ENCODE peak calls at places on chromosome 17, in eight cellular contexts. M is fibroblast of lung, Q is astrocyte of the spinal cord, K is endothelial cell, I is OCI-LY7, P is HFFc6, H is lower lobe of right lung, U is uterus. R is an unnamed sample.

GRCh38 chr17:39745335-39746144 is 7.8 kb downstream of the GRB7 start:
- DNase-seq in M (no peak), Q (no peak), K (no peak), I (no peak), P (no peak), H (peak; percentile 34), U (no peak), R (no peak)

GRCh38 chr17:40422990-40423611 is 5.4 kb upstream of the TOP2A start:
- DNase-seq in M (no peak), Q (no peak), K (no peak), I (no peak), P (no peak), H (no peak), U (no peak), R (no peak)

GRCh38 chr17:11047228-11047627 is 193.8 kb upstream of the SHISA6 start:
- DNase-seq in M (no peak), Q (no peak), K (no peak), I (no peak), P (no peak), H (no peak), U (no peak), R (no peak)

GRCh38 chr17:65485388-65486299 is 75.8 kb downstream of the AXIN2 start:
- DNase-seq in M (peak; percentile 18), Q (peak; percentile 22), K (no peak), I (no peak), P (no peak), H (peak; percentile 88), U (no peak), R (peak; percentile 21)

GRCh38 chr17:67689534-67690177 is 28.1 kb upstream of the NOL11 start:
- DNase-seq in M (peak; percentile 80), Q (peak; percentile 74), K (peak; percentile 48), I (peak; percentile 80), P (peak; percentile 46), H (no peak), U (peak; percentile 18), R (peak; percentile 55)

GRCh38 chr17:13474073-13474800 is 127.5 kb downstream of the HS3ST3A1 start:
- DNase-seq in M (no peak), Q (peak; percentile 35), K (no peak), I (no peak), P (no peak), H (no peak), U (no peak), R (no peak)

GRCh38 chr17:39617446-39618251 is 9.1 kb upstream of the PPP1R1B start:
- DNase-seq in M (peak; percentile 36), Q (no peak), K (no peak), I (peak; percentile 77), P (peak; percentile 30), H (peak; percentile 80), U (peak; percentile 40), R (peak; percentile 54)

GRCh38 chr17:7656958-7657715 is 6.4 kb downstream of the ATP1B2 start:
- DNase-seq in M (peak; percentile 10), Q (no peak), K (peak; percentile 75), I (no peak), P (no peak), H (no peak), U (peak; percentile 63), R (peak; percentile 74)

GRCh38 chr17:51228177-51228576 is 31.7 kb downstream of the MBTD1 start:
- DNase-seq in M (peak; percentile 50), Q (peak; percentile 48), K (no peak), I (no peak), P (no peak), H (no peak), U (no peak), R (no peak)

GRCh38 chr17:45812102-45812501 is 28.0 kb downstream of the CRHR1 start:
- DNase-seq in M (peak; percentile 5), Q (peak; percentile 3), K (no peak), I (peak; percentile 8), P (peak; percentile 14), H (no peak), U (no peak), R (no peak)

GRCh38 chr17:82458885-82459424 is 414 bp downstream of the NARF start:
- DNase-seq in M (no peak), Q (peak; percentile 29), K (peak; percentile 52), I (peak; percentile 47), P (peak; percentile 5), H (no peak), U (no peak), R (no peak)

DNA sequence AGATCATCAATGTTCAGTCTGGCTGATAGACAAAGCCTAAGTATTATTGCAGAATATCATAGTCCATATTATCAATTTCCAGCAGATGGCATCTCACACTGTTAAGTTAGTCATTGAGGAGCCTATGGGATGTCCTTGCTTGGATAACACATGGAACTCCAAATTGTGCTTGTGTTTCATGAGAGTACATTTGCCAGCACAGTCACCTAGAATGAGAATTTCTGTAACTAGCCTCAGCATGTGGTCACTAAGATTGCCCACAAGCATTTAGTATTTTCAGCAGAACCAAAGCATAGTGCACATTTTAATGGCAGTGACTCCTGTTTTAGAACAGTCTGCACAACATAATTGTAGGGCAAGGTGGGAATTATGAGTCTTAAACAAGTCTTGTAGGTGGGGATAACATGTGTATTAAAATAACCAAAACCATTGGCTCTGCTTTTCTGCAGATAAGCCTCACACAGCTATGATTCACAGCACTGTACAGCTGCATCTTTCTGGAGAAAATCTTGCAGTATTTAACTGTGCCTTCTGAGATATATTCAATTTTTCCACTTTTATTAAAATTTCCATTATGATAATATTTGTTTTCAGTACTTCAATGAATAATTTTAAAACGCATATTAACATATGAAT is 882.8 kb upstream of the SOX9 start:
- DNase-seq in M (peak; percentile 76), Q (peak; percentile 80), K (no peak), I (peak; percentile 39), P (peak; percentile 57), H (no peak), U (no peak), R (no peak)
- TF ChIP-seq CTCF in M (peak; percentile 48), Q (peak; percentile 39), K (no peak), I (peak; percentile 77), P (peak; percentile 72), H (no peak), U (no peak), R (no peak)

GRCh38 chr17:1059131-1059795 is 62.3 kb downstream of the TIMM22 start:
- DNase-seq in M (no peak), Q (no peak), K (no peak), I (no peak), P (no peak), H (peak; percentile 33), U (no peak), R (no peak)

GRCh38 chr17:1056761-1057160 is 59.8 kb downstream of the TIMM22 start:
- DNase-seq in M (no peak), Q (no peak), K (no peak), I (no peak), P (no peak), H (peak; percentile 42), U (no peak), R (peak; percentile 91)

GRCh38 chr17:1060991-1061390 is 64.1 kb downstream of the TIMM22 start:
- DNase-seq in M (peak; percentile 98), Q (peak; percentile 97), K (no peak), I (no peak), P (peak; percentile 98), H (peak; percentile 76), U (no peak), R (no peak)

GRCh38 chr17:1055751-1056645 is 59.1 kb downstream of the TIMM22 start:
- DNase-seq in M (peak; percentile 70), Q (peak; percentile 55), K (peak; percentile 71), I (peak; percentile 32), P (peak; percentile 49), H (peak; percentile 65), U (peak; percentile 70), R (peak; percentile 85)

GRCh38 chr17:1058423-1059130 is 61.6 kb downstream of the TIMM22 start:
- DNase-seq in M (peak; percentile 32), Q (peak; percentile 26), K (peak; percentile 58), I (peak; percentile 32), P (peak; percentile 18), H (peak; percentile 80), U (no peak), R (peak; percentile 89)
- TF ChIP-seq CTCF in M (peak; percentile 41), Q (peak; percentile 42), K (peak; percentile 27), I (peak; percentile 64), P (peak; percentile 80), H (peak; percentile 66), U (no peak), R (peak; percentile 77)

GRCh38 chr17:47316316-47316715 is 7.4 kb upstream of the EFCAB13 start:
- DNase-seq in M (peak; percentile 67), Q (peak; percentile 49), K (no peak), I (no peak), P (peak; percentile 19), H (no peak), U (no peak), R (no peak)
- TF ChIP-seq CTCF in M (no peak), Q (no peak), K (no peak), I (no peak), P (no peak), H (no peak), U (no peak), R (no peak)

GRCh38 chr17:3723556-3724372 is at the start of gene HASPIN:
- DNase-seq in M (peak; percentile 89), Q (peak; percentile 88), K (peak; percentile 95), I (peak; percentile 98), P (peak; percentile 80), H (peak; percentile 92), U (peak; percentile 91), R (peak; percentile 91)
- TF ChIP-seq CTCF in M (peak; percentile 34), Q (peak; percentile 23), K (no peak), I (peak; percentile 0), P (peak; percentile 58), H (peak; percentile 39), U (peak; percentile 57), R (peak; percentile 37)

GRCh38 chr17:42900460-42901331 is at the start of gene G6PC1:
- DNase-seq in M (no peak), Q (no peak), K (no peak), I (no peak), P (no peak), H (no peak), U (no peak), R (no peak)

GRCh38 chr17:42895185-42895555 is 5.4 kb upstream of the G6PC1 start:
- DNase-seq in M (peak; percentile 92), Q (peak; percentile 82), K (no peak), I (no peak), P (peak; percentile 72), H (peak; percentile 54), U (peak; percentile 76), R (no peak)

GRCh38 chr17:42901535-42902229 is 1.1 kb downstream of the G6PC1 start:
- DNase-seq in M (no peak), Q (no peak), K (no peak), I (no peak), P (no peak), H (no peak), U (no peak), R (no peak)

GRCh38 chr17:42894283-42895184 is 6.1 kb upstream of the G6PC1 start:
- DNase-seq in M (no peak), Q (no peak), K (no peak), I (no peak), P (no peak), H (no peak), U (no peak), R (no peak)

GRCh38 chr17:42898147-42898807 is 2.3 kb upstream of the G6PC1 start:
- DNase-seq in M (no peak), Q (no peak), K (no peak), I (no peak), P (no peak), H (no peak), U (no peak), R (no peak)
- TF ChIP-seq CTCF in M (no peak), Q (no peak), K (no peak), I (no peak), P (no peak), H (no peak), U (no peak), R (no peak)